ENCODE peak calls at places on chromosomes 16 and 17, in ten cellular contexts. C is Panc1; V is lower lobe of right lung; Q is PC-3; X is aorta; A is right lobe of liver; U is right cardiac atrium; K is CD4-positive, CD25-positive, alpha-beta regulatory T cell; P is HCT116; B is foreskin keratinocyte. Z is an unnamed sample. For H3K4me1, the result is how much of the 10 kb centered on the place peaks cover.

GRCh38 chr17:10789694-10790271 is 14.1 kb downstream of the TMEM238L start:
- ATAC-seq in C (no peak), V (no peak), Q (no peak), X (no peak), A (peak), U (no peak), K (no peak), P (no peak), B (no peak), Z (peak)

GRCh38 chr16:56632848-56633365 is 448 bp downstream of the MT1M start:
- ATAC-seq in C (no peak), V (peak), Q (no peak), X (peak), A (no peak), U (peak), K (no peak), P (no peak), B (no peak), Z (no peak)

GRCh38 chr16:89489040-89489721 is 1.2 kb downstream of the ANKRD11 start:
- ATAC-seq in C (peak), V (peak), Q (peak), X (peak), A (peak), U (peak), K (peak), P (peak), B (peak), Z (peak)

GRCh38 chr17:27264068-27264812 is 29.7 kb upstream of the WSB1 start:
- ATAC-seq in C (no peak), V (peak), Q (no peak), X (no peak), A (no peak), U (no peak), K (no peak), P (no peak), B (no peak), Z (no peak)

GRCh38 chr17:11853321-11854151 is 143.7 kb downstream of the ZNF18 start:
- ATAC-seq in C (no peak), V (peak), Q (no peak), X (peak), A (no peak), U (peak), K (no peak), P (no peak), B (peak), Z (peak)

GRCh38 chr16:66746682-66747081 is 4.7 kb downstream of the DYNC1LI2 start:
- ATAC-seq in C (no peak), V (peak), Q (no peak), X (no peak), A (no peak), U (no peak), K (no peak), P (no peak), B (no peak), Z (no peak)

GRCh38 chr16:89476811-89477261 is 13.5 kb downstream of the ANKRD11 start:
- ATAC-seq in C (peak), V (no peak), Q (no peak), X (no peak), A (no peak), U (no peak), K (peak), P (peak), B (peak), Z (no peak)

GRCh38 chr17:64190468-64190867 is 60.5 kb upstream of the ERN1 start:
- ATAC-seq in C (no peak), V (no peak), Q (no peak), X (no peak), A (peak), U (peak), K (no peak), P (no peak), B (no peak), Z (no peak)

GRCh38 chr17:80187090-80187489 is 17.3 kb downstream of the CARD14 start:
- ATAC-seq in C (no peak), V (no peak), Q (peak), X (no peak), A (no peak), U (no peak), K (no peak), P (no peak), B (peak), Z (peak)

GRCh38 chr17:68133370-68134045 is 98.0 kb downstream of the KPNA2 start:
- ATAC-seq in C (no peak), V (peak), Q (no peak), X (no peak), A (peak), U (peak), K (no peak), P (peak), B (no peak), Z (no peak)

GRCh38 chr17:1606352-1606985 is 22.2 kb downstream of the SLC43A2 start:
- ATAC-seq in C (no peak), V (no peak), Q (no peak), X (no peak), A (peak), U (peak), K (no peak), P (no peak), B (no peak), Z (no peak)

GRCh38 chr17:74678541-74678940 is 34.2 kb downstream of the CD300LF start:
- ATAC-seq in C (no peak), V (no peak), Q (no peak), X (no peak), A (no peak), U (no peak), K (no peak), P (no peak), B (no peak), Z (no peak)
- H3K4me1 ChIP-seq in C (under half), V (under half), Q (under half), X (under half), A (under half), U (under half), K (under half), P (under half), B (under half), Z (under half)

GRCh38 chr17:81294512-81295030 is 536 bp downstream of the SLC38A10 start:
- ATAC-seq in C (peak), V (peak), Q (peak), X (peak), A (peak), U (peak), K (no peak), P (peak), B (no peak), Z (peak)

GRCh38 chr17:81295031-81295677 is at the start of gene SLC38A10:
- ATAC-seq in C (peak), V (peak), Q (peak), X (peak), A (peak), U (peak), K (peak), P (peak), B (peak), Z (peak)

GRCh38 chr17:81298325-81298990 is 3.4 kb upstream of the SLC38A10 start:
- ATAC-seq in C (no peak), V (peak), Q (no peak), X (no peak), A (no peak), U (no peak), K (no peak), P (no peak), B (no peak), Z (no peak)

GRCh38 chr17:81298991-81299733 is 4.1 kb upstream of the SLC38A10 start:
- ATAC-seq in C (no peak), V (no peak), Q (no peak), X (no peak), A (peak), U (no peak), K (no peak), P (no peak), B (no peak), Z (no peak)

DNA sequence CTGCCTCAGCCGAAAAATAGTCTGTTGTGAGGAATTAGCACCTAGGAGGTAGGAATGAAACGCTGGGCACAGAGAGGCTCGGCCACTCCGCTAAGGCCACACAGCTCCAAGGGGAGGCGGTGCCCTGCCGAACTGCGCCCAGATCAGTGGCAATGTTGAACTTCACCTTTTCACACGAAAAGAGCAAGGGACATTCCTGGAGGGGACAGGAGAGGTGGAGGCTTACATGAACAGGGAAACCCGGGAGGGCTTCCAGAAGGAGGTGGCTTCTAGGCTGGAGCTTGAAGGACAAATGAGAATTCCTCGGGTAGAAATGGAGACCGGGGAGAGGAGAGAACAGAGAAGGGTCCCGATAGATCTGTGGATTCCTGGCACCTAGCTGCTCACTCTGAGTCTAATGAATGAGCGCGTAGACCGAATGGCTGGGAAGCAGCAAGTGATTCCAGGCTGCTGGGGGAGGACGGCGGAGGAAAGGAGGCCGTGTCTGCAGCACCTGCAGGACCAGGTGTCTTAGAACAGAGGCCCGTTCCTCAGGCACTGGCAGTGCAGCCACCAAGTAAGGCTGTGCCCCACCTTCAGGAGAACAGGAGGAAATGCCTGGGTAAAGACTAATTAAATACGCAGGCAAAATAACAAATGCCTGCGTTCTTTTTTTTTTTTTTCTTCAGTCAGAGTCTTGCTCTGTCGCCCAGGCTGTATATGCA is 723 bp upstream of the SLC38A10 start:
- ATAC-seq in C (peak), V (peak), Q (peak), X (peak), A (peak), U (peak), K (peak), P (peak), B (peak), Z (peak)
- H3K4me1 ChIP-seq in C (under half), V (half or more), Q (under half), X (under half), A (under half), U (under half), K (under half), P (under half), B (under half), Z (under half)

DNA sequence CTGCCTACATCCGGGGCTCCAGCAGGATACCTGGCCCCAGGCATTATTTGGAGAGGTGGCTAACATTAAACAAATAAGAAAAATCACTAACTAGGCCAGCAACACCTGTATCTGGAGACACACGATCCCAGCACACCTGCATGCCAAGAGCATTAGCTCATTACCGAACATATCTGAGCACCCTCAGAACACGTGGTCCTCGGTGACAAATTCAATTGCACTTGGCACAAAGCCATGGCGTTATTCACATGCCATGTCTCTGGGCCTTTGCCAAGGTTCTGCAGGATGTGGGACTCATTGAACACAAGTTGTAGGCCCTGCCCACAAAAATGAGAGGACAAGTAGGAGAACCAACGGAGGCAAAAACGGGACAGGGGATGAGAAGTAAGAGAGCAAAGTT is 552.3 kb downstream of the TOX3 start:
- ATAC-seq in C (no peak), V (peak), Q (no peak), X (no peak), A (peak), U (no peak), K (no peak), P (no peak), B (peak), Z (no peak)
- H3K4me1 ChIP-seq in C (under half), V (under half), Q (under half), X (under half), A (under half), U (under half), K (under half), P (under half), B (under half), Z (under half)

GRCh38 chr17:42270596-42270995 is 5.6 kb downstream of the STAT5B start:
- ATAC-seq in C (no peak), V (no peak), Q (no peak), X (no peak), A (no peak), U (no peak), K (no peak), P (no peak), B (no peak), Z (no peak)

GRCh38 chr17:42266462-42266861 is 9.7 kb downstream of the STAT5B start:
- ATAC-seq in C (no peak), V (no peak), Q (no peak), X (no peak), A (no peak), U (no peak), K (peak), P (no peak), B (no peak), Z (no peak)

GRCh38 chr17:42270175-42270545 is 6.0 kb downstream of the STAT5B start:
- ATAC-seq in C (no peak), V (no peak), Q (no peak), X (no peak), A (no peak), U (no peak), K (no peak), P (no peak), B (no peak), Z (no peak)

GRCh38 chr17:42268236-42268635 is 8.0 kb downstream of the STAT5B start:
- ATAC-seq in C (no peak), V (no peak), Q (no peak), X (no peak), A (no peak), U (no peak), K (no peak), P (no peak), B (no peak), Z (no peak)

DNA sequence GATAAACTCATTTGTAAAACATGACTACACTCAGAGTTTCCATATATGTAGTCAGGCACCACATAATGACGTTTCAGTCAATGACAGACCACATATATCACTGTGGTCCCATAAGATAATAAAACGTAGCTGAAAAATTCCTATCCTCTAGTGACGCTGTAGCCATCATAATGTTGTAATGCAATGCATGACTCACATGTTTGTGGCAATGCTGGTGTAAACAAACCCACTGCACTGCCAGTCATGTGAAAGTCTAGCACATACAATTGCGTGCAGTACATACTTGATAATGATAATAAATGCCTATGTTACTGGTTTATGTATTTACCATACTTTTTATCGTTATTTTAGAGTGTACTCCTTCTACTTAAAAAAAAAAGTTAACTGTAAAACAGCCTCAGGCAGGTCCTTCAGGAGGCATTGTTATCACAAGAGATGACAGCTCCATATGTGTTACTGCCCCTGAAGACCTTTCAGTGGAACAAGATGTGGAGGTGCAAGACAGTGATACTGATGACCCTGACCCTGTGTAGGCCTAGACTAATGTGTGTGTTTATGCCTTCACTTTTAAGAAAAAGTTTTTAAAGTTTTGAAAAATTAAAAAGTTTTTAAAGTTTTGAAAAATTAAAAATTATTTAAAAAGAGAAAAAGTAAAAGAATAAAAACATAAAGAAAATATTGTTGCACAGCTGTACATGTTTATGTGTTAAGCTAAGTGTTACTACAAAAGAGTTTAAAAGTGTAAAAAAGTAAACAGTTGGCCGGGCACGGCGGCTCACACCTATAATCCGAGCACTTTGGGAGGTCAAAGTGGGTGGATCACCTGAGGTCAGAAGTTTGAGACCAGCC is 9.0 kb downstream of the STAT5B start:
- ATAC-seq in C (peak), V (peak), Q (no peak), X (no peak), A (peak), U (no peak), K (peak), P (peak), B (no peak), Z (no peak)
- H3K4me1 ChIP-seq in C (half or more), V (under half), Q (under half), X (under half), A (under half), U (under half), K (half or more), P (under half), B (under half), Z (under half)